ENCODE peak calls at places on chromosomes 4 and X, in seven cellular contexts. T is HepG2; M is cardiac fibroblast; C is sigmoid colon; K is nephron progenitor cell; X is DMS 273 treated with DMSO at 0.1 percent for 48 hours; O is activated T-cell treated with anti-CD3 and anti-CD28 coated beads, Interleukin-2, amount 50 U/mL, for 4 hours. I is an unnamed sample.

GRCh38 chr4:185040523-185040922 is 22.2 kb downstream of the HELT start:
- DNase-seq in O (no peak), X (no peak), C (no peak), K (no peak), T (no peak), M (no peak), I (no peak)

GRCh38 chr4:155800685-155801343 is 42.0 kb downstream of the GUCY1B1 start:
- DNase-seq in X (no peak), K (no peak), M (no peak), T (no peak), C (no peak), O (no peak), I (no peak)

GRCh38 chrX:63012574-63012973 is 338.6 kb downstream of the SPIN4 start:
- DNase-seq in M (peak; percentile 3), X (no peak), K (no peak), O (no peak), C (no peak), T (no peak), I (no peak)

GRCh38 chrX:103063191-103063845 is 653 bp downstream of the BEX1 start:
- DNase-seq in T (peak; percentile 9), O (no peak), M (peak; percentile 48), K (peak; percentile 71), X (no peak), C (no peak), I (peak; percentile 68)

GRCh38 chr4:167606551-167606950 is 372.3 kb upstream of the SPOCK3 start:
- DNase-seq in K (no peak), O (no peak), C (no peak), X (no peak), T (no peak), M (no peak), I (no peak)

GRCh38 chr4:102918859-102919258 is 50.1 kb downstream of the CISD2 start:
- DNase-seq in X (no peak), K (no peak), M (no peak), C (no peak), O (no peak), T (no peak), I (no peak)

GRCh38 chrX:48003367-48003757 is 427 bp downstream of the ZNF182 start:
- DNase-seq in T (no peak), M (no peak), K (peak; percentile 2), O (no peak), C (no peak), X (no peak), I (peak; percentile 11)

GRCh38 chrX:153672531-153673397 is 849 bp downstream of the PNCK start:
- DNase-seq in C (peak; percentile 73), X (no peak), O (no peak), K (no peak), T (no peak), M (no peak), I (no peak)

GRCh38 chr4:172553216-172553615 is 615.4 kb upstream of the GALNT7 start:
- DNase-seq in T (no peak), M (peak; percentile 1), C (no peak), O (no peak), K (no peak), X (no peak), I (no peak)

GRCh38 chr4:185480016-185480732 is 8.6 kb upstream of the CCDC110 start:
- DNase-seq in X (no peak), O (no peak), T (no peak), C (no peak), K (no peak), M (no peak), I (no peak)

GRCh38 chr4:22625301-22625700 is 67.4 kb upstream of the GBA3 start:
- DNase-seq in K (no peak), C (no peak), T (peak; percentile 3), M (no peak), X (no peak), O (no peak), I (no peak)

GRCh38 chrX:39759526-39760224 is 338.1 kb downstream of the BCOR start:
- DNase-seq in X (no peak), C (peak; percentile 69), O (no peak), M (peak; percentile 72), K (peak; percentile 42), T (no peak), I (no peak)

GRCh38 chrX:119622356-119623232 is 16.4 kb upstream of the NKRF start:
- DNase-seq in M (peak; percentile 78), X (no peak), T (no peak), K (no peak), O (no peak), C (peak; percentile 71), I (no peak)

GRCh38 chr4:110982486-110982885 is 359.6 kb upstream of the PITX2 start:
- DNase-seq in K (no peak), T (no peak), O (no peak), X (no peak), C (no peak), M (no peak), I (no peak)

GRCh38 chrX:3711331-3711917 is 2.0 kb downstream of the PRKX start:
- DNase-seq in C (no peak), O (no peak), X (no peak), M (peak; percentile 9), T (no peak), K (peak; percentile 4), I (no peak)

GRCh38 chr4:53306729-53307128 is 59.1 kb downstream of the SCFD2 start:
- DNase-seq in O (no peak), X (no peak), K (no peak), M (peak; percentile 64), C (no peak), T (no peak), I (no peak)

GRCh38 chr4:137359691-137360315 is 172.5 kb downstream of the PCDH18 start:
- DNase-seq in M (no peak), T (no peak), X (no peak), C (no peak), K (no peak), O (no peak), I (no peak)

GRCh38 chr4:96729641-96730040 is 889.7 kb downstream of the PDHA2 start:
- DNase-seq in C (no peak), O (no peak), X (no peak), M (no peak), T (no peak), K (no peak), I (no peak)

GRCh38 chr4:158644341-158644740 is 27.3 kb downstream of the C4orf46 start:
- DNase-seq in C (no peak), X (no peak), K (no peak), M (no peak), T (no peak), O (no peak), I (no peak)

GRCh38 chr4:6199344-6199921 is 916 bp downstream of the JAKMIP1 start:
- DNase-seq in C (no peak), M (peak; percentile 7), X (no peak), K (no peak), O (no peak), T (no peak), I (no peak)

GRCh38 chr4:125200556-125200955 is 114.2 kb upstream of the FAT4 start:
- DNase-seq in O (no peak), C (no peak), K (no peak), X (no peak), T (no peak), M (no peak), I (no peak)

GRCh38 chr4:1842993-1843448 is 12.9 kb downstream of the LETM1 start:
- DNase-seq in C (no peak), K (no peak), T (no peak), X (no peak), M (peak; percentile 91), O (no peak), I (no peak)

I was measured in glutamatergic neuron.